ENCODE peak calls at places on chromosomes 16 and 17, in eight cellular contexts. H is C1 segment of cervical spinal cord; I is amniotic stem cell; Y is osteoblast; M is naive thymus-derived CD8-positive, alpha-beta T cell; U is iris pigment epithelial cell; O is cardiac muscle cell; K is GM23338. Z is an unnamed sample.

GRCh38 chr17:63844293-63844672 is 1.8 kb upstream of the SMARCD2 start:
- DNase-seq in K (no peak), O (no peak), Y (peak; percentile 47), U (no peak), I (no peak), M (no peak), H (no peak), Z (no peak)

GRCh38 chr17:61784510-61784909 is 78.8 kb downstream of the BRIP1 start:
- DNase-seq in M (no peak), Y (no peak), K (no peak), O (no peak), U (no peak), H (no peak), I (no peak), Z (no peak)

GRCh38 chr16:27218756-27219155 is 15.4 kb downstream of the KDM8 start:
- DNase-seq in M (no peak), I (no peak), H (no peak), U (no peak), Y (no peak), O (no peak), K (no peak), Z (no peak)

GRCh38 chr17:68462381-68463210 is 5.3 kb upstream of the WIPI1 start:
- DNase-seq in H (no peak), O (peak; percentile 93), M (peak; percentile 74), Y (peak; percentile 82), I (peak; percentile 81), K (peak; percentile 98), U (peak; percentile 77), Z (peak; percentile 65)

GRCh38 chr16:55759983-55760664 is 72.8 kb downstream of the CES1 start:
- DNase-seq in K (peak; percentile 87), O (peak; percentile 23), Y (no peak), I (no peak), U (no peak), H (no peak), M (no peak), Z (no peak)

GRCh38 chr16:3220839-3221238 is 14.1 kb downstream of the ZNF200 start:
- DNase-seq in H (no peak), Y (no peak), I (no peak), M (no peak), K (no peak), O (no peak), U (no peak), Z (no peak)

GRCh38 chr16:82653550-82654511 is 27.1 kb downstream of the CDH13 start:
- DNase-seq in H (no peak), M (no peak), O (peak; percentile 15), Y (peak; percentile 58), U (peak; percentile 96), K (peak; percentile 7), I (peak; percentile 47), Z (peak; percentile 82)

GRCh38 chr17:2264023-2264860 is 39.3 kb downstream of the SMG6 start:
- DNase-seq in I (no peak), Y (peak; percentile 32), H (no peak), K (no peak), U (peak; percentile 66), M (no peak), O (peak; percentile 52), Z (no peak)

GRCh38 chr17:45248132-45248936 is 13.6 kb downstream of the SPATA32 start:
- DNase-seq in I (no peak), Y (no peak), M (peak; percentile 84), K (peak; percentile 85), O (no peak), U (no peak), H (no peak), Z (no peak)

GRCh38 chr16:49395021-49395420 is 21.4 kb downstream of the C16orf78 start:
- DNase-seq in O (no peak), U (no peak), H (no peak), I (no peak), M (no peak), Y (no peak), K (no peak), Z (no peak)

GRCh38 chr17:2107506-2107905 is 52.6 kb downstream of the HIC1 start:
- DNase-seq in U (no peak), M (no peak), O (no peak), I (no peak), H (no peak), Y (no peak), K (no peak), Z (no peak)

GRCh38 chr17:49995055-49995738 is at the start of gene DLX3:
- DNase-seq in H (no peak), O (peak; percentile 90), K (peak; percentile 93), U (peak; percentile 75), M (no peak), I (peak; percentile 39), Y (peak; percentile 99), Z (no peak)

GRCh38 chr16:80623376-80623775 is 82.6 kb downstream of the DYNLRB2 start:
- DNase-seq in M (no peak), Y (no peak), H (no peak), I (no peak), U (peak; percentile 37), O (no peak), K (no peak), Z (peak; percentile 24)

GRCh38 chr17:18946536-18946935 is 5.4 kb upstream of the SLC5A10 start:
- DNase-seq in K (no peak), M (no peak), O (peak; percentile 15), Y (no peak), H (no peak), U (peak; percentile 36), I (no peak), Z (no peak)

GRCh38 chr17:55265434-55266021 is 768 bp downstream of the HLF start:
- DNase-seq in H (no peak), I (no peak), K (peak; percentile 23), M (no peak), O (no peak), Y (no peak), U (no peak), Z (no peak)

GRCh38 chr16:53911506-53911905 is 207.6 kb downstream of the FTO start:
- DNase-seq in H (no peak), U (no peak), I (no peak), Y (peak; percentile 32), M (no peak), O (no peak), K (peak; percentile 14), Z (no peak)

GRCh38 chr17:39595928-39596327 is 11.8 kb downstream of the NEUROD2 start:
- DNase-seq in H (no peak), U (no peak), K (no peak), Y (peak; percentile 68), M (no peak), I (no peak), O (no peak), Z (no peak)

GRCh38 chr16:51148674-51149228 is 2.3 kb downstream of the SALL1 start:
- DNase-seq in O (no peak), U (no peak), K (no peak), Y (no peak), M (no peak), I (no peak), H (no peak), Z (no peak)

GRCh38 chr17:32746698-32747097 is 130.2 kb downstream of the MYO1D start:
- DNase-seq in U (peak; percentile 87), I (no peak), Y (no peak), O (no peak), H (no peak), M (no peak), K (no peak), Z (no peak)

GRCh38 chr17:19305261-19305660 is 57.3 kb downstream of the B9D1 start:
- DNase-seq in K (no peak), H (no peak), U (no peak), O (no peak), M (no peak), I (no peak), Y (no peak), Z (no peak)

GRCh38 chr17:7549401-7550055 is 670 bp downstream of the TNFSF12 start:
- DNase-seq in I (no peak), K (no peak), Y (peak; percentile 58), O (no peak), U (no peak), M (peak; percentile 29), H (no peak), Z (no peak)

GRCh38 chr17:32323784-32324590 is 18.0 kb downstream of the C17orf75 start:
- DNase-seq in I (no peak), H (no peak), Y (peak; percentile 92), M (peak; percentile 20), O (no peak), U (peak; percentile 52), K (no peak), Z (no peak)

GRCh38 chr17:72122668-72123495 is 2.1 kb downstream of the SOX9 start:
- DNase-seq in I (no peak), H (no peak), Y (peak; percentile 96), O (peak; percentile 52), M (no peak), U (peak; percentile 54), K (peak; percentile 64), Z (no peak)

Z was measured in AG04450.